ENCODE peak calls at places on chromosome 4, in eight cellular contexts. O is MCF 10A; N is AG04450; K is activated CD4-positive, alpha-beta T cell treated with anti-CD3 and anti-CD28 coated beads, Interleukin-2, amount 50 U/mL, for 1 hour; P is T-helper 2 cell; R is epithelial cell of esophagus; F is mammary epithelial cell; Z is EH. B is an unnamed sample.

GRCh38 chr4:29717658-29718057 is 1002.5 kb upstream of the PCDH7 start:
- DNase-seq in K (no peak), N (no peak), R (peak; percentile 61), F (no peak), Z (no peak), P (no peak), O (peak; percentile 5), B (no peak)

GRCh38 chr4:10416441-10416840 is 40.8 kb downstream of the ZNF518B start:
- DNase-seq in F (no peak), Z (no peak), P (no peak), K (no peak), R (no peak), O (no peak), N (no peak), B (no peak)

GRCh38 chr4:8648296-8648695 is 55.7 kb downstream of the CPZ start:
- DNase-seq in Z (no peak), N (no peak), O (no peak), K (no peak), R (no peak), F (no peak), P (no peak), B (no peak)

GRCh38 chr4:39617534-39617933 is 21.1 kb downstream of the SMIM14 start:
- DNase-seq in O (no peak), P (no peak), R (no peak), K (no peak), Z (no peak), N (no peak), F (no peak), B (no peak)

GRCh38 chr4:52750819-52751348 is 341 bp downstream of the ERVMER34-1 start:
- DNase-seq in R (peak; percentile 35), K (no peak), Z (no peak), N (no peak), F (peak; percentile 54), P (no peak), O (peak; percentile 29), B (no peak)

GRCh38 chr4:97003715-97004114 is 1139.6 kb downstream of the STPG2 start:
- DNase-seq in K (no peak), O (no peak), P (no peak), F (no peak), N (no peak), R (no peak), Z (no peak), B (no peak)

GRCh38 chr4:141913928-141914327 is 277.5 kb downstream of the IL15 start:
- DNase-seq in P (no peak), K (no peak), F (no peak), R (peak; percentile 18), Z (peak; percentile 33), O (peak; percentile 21), N (no peak), B (peak; percentile 4)

GRCh38 chr4:98260047-98260578 is 1.1 kb upstream of the RAP1GDS1 start:
- DNase-seq in Z (peak; percentile 38), R (peak; percentile 29), F (no peak), O (no peak), K (peak; percentile 22), P (no peak), N (no peak), B (peak; percentile 10)

GRCh38 chr4:181897935-181898334 is 345.3 kb upstream of the TENM3 start:
- DNase-seq in Z (peak; percentile 95), K (no peak), F (peak; percentile 63), O (peak; percentile 28), R (peak; percentile 13), N (no peak), P (no peak), B (no peak)

GRCh38 chr4:169283114-169283509 is 12.4 kb upstream of the SH3RF1 start:
- DNase-seq in O (peak; percentile 46), Z (peak; percentile 96), N (peak; percentile 62), R (peak; percentile 83), F (peak; percentile 88), K (no peak), P (no peak), B (no peak)

GRCh38 chr4:5693871-5694270 is 14.5 kb downstream of the EVC2 start:
- DNase-seq in N (no peak), R (no peak), K (no peak), Z (no peak), P (no peak), O (no peak), F (no peak), B (no peak)

GRCh38 chr4:173878701-173879100 is 348.7 kb upstream of the HAND2 start:
- DNase-seq in Z (no peak), F (no peak), K (no peak), R (no peak), P (no peak), N (peak; percentile 2), O (no peak), B (peak; percentile 87)

GRCh38 chr4:74039065-74039763 is 725 bp upstream of the CXCL3 start:
- DNase-seq in P (no peak), K (no peak), O (no peak), N (no peak), R (no peak), Z (peak; percentile 40), F (no peak), B (peak; percentile 33)

GRCh38 chr4:84503495-84504437 is 4.7 kb upstream of the NKX6-1 start:
- DNase-seq in P (no peak), Z (peak; percentile 67), O (peak; percentile 77), R (peak; percentile 75), K (no peak), N (peak; percentile 21), F (peak; percentile 52), B (peak; percentile 79)

GRCh38 chr4:143488684-143489083 is 24.8 kb upstream of the SMARCA5 start:
- DNase-seq in R (peak; percentile 33), K (no peak), O (no peak), N (no peak), Z (no peak), P (no peak), F (no peak), B (no peak)

GRCh38 chr4:63275491-63275890 is 1133.8 kb downstream of the TECRL start:
- DNase-seq in R (no peak), F (no peak), O (no peak), N (no peak), Z (no peak), K (no peak), P (no peak), B (no peak)

GRCh38 chr4:108590776-108591175 is 29.6 kb upstream of the RPL34 start:
- DNase-seq in N (no peak), R (no peak), K (no peak), Z (no peak), P (no peak), F (no peak), O (peak; percentile 12), B (no peak)

GRCh38 chr4:137510866-137511265 is 21.4 kb downstream of the PCDH18 start:
- DNase-seq in K (no peak), P (no peak), F (peak; percentile 58), Z (peak; percentile 94), O (peak; percentile 84), N (peak; percentile 74), R (peak; percentile 76), B (peak; percentile 86)

GRCh38 chr4:8586671-8587468 is 5.7 kb upstream of the CPZ start:
- DNase-seq in R (no peak), O (no peak), F (no peak), N (no peak), P (no peak), Z (no peak), K (no peak), B (no peak)

GRCh38 chr4:165560941-165561340 is 182.1 kb downstream of the CPE start:
- DNase-seq in K (no peak), P (no peak), Z (peak; percentile 20), R (peak; percentile 41), O (peak; percentile 64), F (no peak), N (no peak), B (no peak)

GRCh38 chr4:122824616-122825015 is 2.0 kb upstream of the FGF2 start:
- DNase-seq in R (no peak), K (no peak), Z (no peak), O (no peak), P (no peak), F (no peak), N (no peak), B (no peak)

GRCh38 chr4:134216436-134216835 is 14.8 kb upstream of the PABPC4L start:
- DNase-seq in F (no peak), K (no peak), N (no peak), Z (peak; percentile 96), P (no peak), O (no peak), R (peak; percentile 36), B (no peak)

GRCh38 chr4:24662065-24662464 is 77.7 kb upstream of the DHX15 start:
- DNase-seq in P (no peak), Z (no peak), F (no peak), R (no peak), O (no peak), K (no peak), N (no peak), B (no peak)

GRCh38 chr4:10115657-10116624 is 658 bp downstream of the WDR1 start:
- DNase-seq in F (peak; percentile 74), O (peak; percentile 73), R (peak; percentile 69), Z (peak; percentile 70), N (no peak), P (peak; percentile 74), K (peak; percentile 71), B (peak; percentile 53)

GRCh38 chr4:128315756-128316520 is 28.3 kb upstream of the PGRMC2 start:
- DNase-seq in Z (peak; percentile 63), F (peak; percentile 59), R (peak; percentile 76), O (peak; percentile 32), P (no peak), K (no peak), N (no peak), B (peak; percentile 92)

GRCh38 chr4:174228988-174229387 is 54.5 kb downstream of the FBXO8 start:
- DNase-seq in N (no peak), F (no peak), Z (no peak), P (no peak), K (no peak), R (no peak), O (no peak), B (no peak)

GRCh38 chr4:185263419-185263818 is 54.0 kb downstream of the SNX25 start:
- DNase-seq in R (no peak), Z (no peak), N (no peak), F (no peak), O (no peak), P (no peak), K (no peak), B (no peak)

GRCh38 chr4:10273030-10273429 is 156.4 kb upstream of the WDR1 start:
- DNase-seq in Z (peak; percentile 46), P (no peak), K (no peak), O (peak; percentile 71), N (no peak), F (peak; percentile 64), R (peak; percentile 44), B (no peak)

GRCh38 chr4:155487231-155487630 is 110.5 kb upstream of the MAP9 start:
- DNase-seq in Z (no peak), K (no peak), N (no peak), P (no peak), O (no peak), R (no peak), F (no peak), B (no peak)

GRCh38 chr4:110702326-110702725 is 79.4 kb upstream of the PITX2 start:
- DNase-seq in K (no peak), F (no peak), O (no peak), P (no peak), N (no peak), Z (no peak), R (no peak), B (no peak)

GRCh38 chr4:21986312-21986711 is 37.7 kb upstream of the KCNIP4 start:
- DNase-seq in N (no peak), K (no peak), R (no peak), P (no peak), F (no peak), Z (no peak), O (no peak), B (no peak)

GRCh38 chr4:10457255-10457801 is at the start of gene ZNF518B:
- DNase-seq in N (no peak), F (peak; percentile 55), Z (peak; percentile 67), O (no peak), K (peak; percentile 72), R (peak; percentile 70), P (peak; percentile 73), B (no peak)

GRCh38 chr4:47221721-47222120 is 190.4 kb downstream of the GABRB1 start:
- DNase-seq in P (no peak), K (no peak), R (peak; percentile 25), Z (peak; percentile 86), O (no peak), N (peak; percentile 33), F (peak; percentile 58), B (no peak)

GRCh38 chr4:3820806-3821579 is 54.8 kb downstream of the ADRA2C start:
- DNase-seq in F (no peak), O (no peak), P (no peak), N (no peak), R (no peak), Z (no peak), K (no peak), B (no peak)

B was measured in SK-MEL-5.